ENCODE peak calls at places on chromosomes 16 and 17, in seven cellular contexts. J, S, W, A, N, C and G are unnamed samples.

GRCh38 chr17:76492250-76492988 is 8.8 kb downstream of the RHBDF2 start:
- DNase-seq in N (peak; percentile 73), S (no peak), C (no peak), J (no peak), W (no peak), A (no peak), G (peak; percentile 65)

GRCh38 chr16:84334058-84334457 is 34.3 kb upstream of the ATP2C2 start:
- DNase-seq in N (no peak), W (no peak), C (no peak), S (no peak), J (no peak), A (no peak), G (no peak)

GRCh38 chr16:17927015-17927414 is 409.5 kb downstream of the NPIPA8 start:
- DNase-seq in J (no peak), C (no peak), S (no peak), A (no peak), N (no peak), W (no peak), G (no peak)

GRCh38 chr17:42275527-42276358 is 448 bp downstream of the STAT5B start:
- DNase-seq in W (peak; percentile 64), S (no peak), J (peak; percentile 59), N (peak; percentile 50), A (no peak), C (no peak), G (peak; percentile 46)

GRCh38 chr16:81697321-81697885 is 81.7 kb upstream of the PLCG2 start:
- DNase-seq in A (peak; percentile 29), N (peak; percentile 80), W (peak; percentile 79), J (peak; percentile 68), S (peak; percentile 42), C (no peak), G (peak; percentile 72)

GRCh38 chr17:65920996-65921395 is 270.9 kb downstream of the CEP112 start:
- DNase-seq in W (no peak), A (no peak), S (no peak), N (no peak), C (no peak), J (no peak), G (no peak)

GRCh38 chr16:84421081-84421937 is 53.0 kb downstream of the ATP2C2 start:
- DNase-seq in S (no peak), A (no peak), C (no peak), W (no peak), J (no peak), N (no peak), G (no peak)

GRCh38 chr16:709651-710499 is 4.3 kb upstream of the FBXL16 start:
- DNase-seq in N (no peak), W (no peak), C (no peak), J (peak; percentile 85), S (no peak), A (peak; percentile 80), G (no peak)

GRCh38 chr17:81479175-81479574 is 33.4 kb downstream of the ACTG1 start:
- DNase-seq in C (no peak), A (no peak), N (no peak), S (no peak), J (no peak), W (no peak), G (no peak)

GRCh38 chr17:17182601-17183136 is 23.5 kb downstream of the PLD6 start:
- DNase-seq in S (no peak), W (no peak), N (no peak), A (no peak), J (no peak), C (no peak), G (no peak)

GRCh38 chr16:3012246-3012645 is 477 bp upstream of the CLDN9 start:
- DNase-seq in J (no peak), S (no peak), N (no peak), C (no peak), W (no peak), A (peak; percentile 59), G (no peak)

GRCh38 chr16:11094838-11095565 is 150.6 kb downstream of the CLEC16A start:
- DNase-seq in S (no peak), W (no peak), C (no peak), J (no peak), N (peak; percentile 66), A (no peak), G (no peak)

GRCh38 chr16:89422527-89422904 is 67.8 kb downstream of the ANKRD11 start:
- DNase-seq in C (no peak), A (no peak), J (peak; percentile 43), W (peak; percentile 75), S (no peak), N (peak; percentile 83), G (peak; percentile 79)

GRCh38 chr16:88920618-88921602 is 54.5 kb upstream of the PABPN1L start:
- DNase-seq in W (peak; percentile 91), S (peak; percentile 85), N (peak; percentile 88), A (no peak), J (peak; percentile 71), C (peak; percentile 66), G (peak; percentile 87)

GRCh38 chr17:55527520-55528118 is 16.4 kb upstream of the SMIM36 start:
- DNase-seq in A (peak; percentile 30), C (peak; percentile 40), N (peak; percentile 29), J (peak; percentile 75), W (peak; percentile 71), S (no peak), G (peak; percentile 36)

GRCh38 chr16:88762258-88762870 is 22.7 kb downstream of the PIEZO1 start:
- DNase-seq in C (no peak), S (no peak), N (no peak), A (no peak), W (no peak), J (no peak), G (no peak)

GRCh38 chr17:12282056-12282455 is 261.4 kb downstream of the MAP2K4 start:
- DNase-seq in J (peak; percentile 4), C (peak; percentile 12), S (no peak), A (no peak), W (peak; percentile 35), N (no peak), G (no peak)

GRCh38 chr17:19012171-19013080 is 7.9 kb upstream of the FAM83G start:
- DNase-seq in N (no peak), W (no peak), A (no peak), C (no peak), S (no peak), J (no peak), G (no peak)

GRCh38 chr17:49595980-49596379 is 20.3 kb downstream of the NXPH3 start:
- DNase-seq in C (no peak), A (no peak), J (peak; percentile 32), W (no peak), S (no peak), N (no peak), G (no peak)

GRCh38 chr17:60169921-60170817 is 20.4 kb downstream of the CA4 start:
- DNase-seq in J (peak; percentile 80), N (no peak), S (peak; percentile 67), A (no peak), C (peak; percentile 46), W (peak; percentile 94), G (no peak)

GRCh38 chr17:81607431-81607830 is 29.5 kb downstream of the NPLOC4 start:
- DNase-seq in W (no peak), S (no peak), J (no peak), N (no peak), C (no peak), A (no peak), G (no peak)

GRCh38 chr17:56596741-56597494 is 3.4 kb downstream of the NOG start:
- DNase-seq in S (no peak), N (no peak), J (no peak), A (peak; percentile 60), W (no peak), C (no peak), G (no peak)

GRCh38 chr17:1206016-1206787 is 26.4 kb upstream of the ABR start:
- DNase-seq in J (no peak), S (no peak), C (no peak), A (no peak), N (no peak), W (no peak), G (no peak)

GRCh38 chr17:56715613-56716357 is 117.9 kb downstream of the C17orf67 start:
- DNase-seq in J (peak; percentile 83), W (peak; percentile 74), N (peak; percentile 77), C (peak; percentile 64), A (peak; percentile 84), S (peak; percentile 66), G (peak; percentile 75)

GRCh38 chr16:5257462-5257861 is 159.9 kb upstream of the EEF2KMT start:
- DNase-seq in W (no peak), J (no peak), S (no peak), C (no peak), A (no peak), N (no peak), G (no peak)

GRCh38 chr17:38706625-38707298 is 1.7 kb downstream of the MLLT6 start:
- DNase-seq in W (no peak), J (no peak), S (no peak), C (no peak), A (peak; percentile 19), N (no peak), G (peak; percentile 43)

GRCh38 chr17:74785096-74785980 is 9.2 kb upstream of the NAT9 start:
- DNase-seq in S (no peak), A (no peak), C (no peak), N (no peak), J (no peak), W (no peak), G (no peak)

GRCh38 chr16:74726736-74727135 is 26.1 kb upstream of the MLKL start:
- DNase-seq in A (peak; percentile 35), C (no peak), N (no peak), W (no peak), S (no peak), J (no peak), G (no peak)
- TF ChIP-seq CTCF in A (peak; percentile 30), C (peak; percentile 18), N (no peak), W (peak; percentile 40), S (peak; percentile 16), J (peak; percentile 46), G (peak; percentile 50)

DNA sequence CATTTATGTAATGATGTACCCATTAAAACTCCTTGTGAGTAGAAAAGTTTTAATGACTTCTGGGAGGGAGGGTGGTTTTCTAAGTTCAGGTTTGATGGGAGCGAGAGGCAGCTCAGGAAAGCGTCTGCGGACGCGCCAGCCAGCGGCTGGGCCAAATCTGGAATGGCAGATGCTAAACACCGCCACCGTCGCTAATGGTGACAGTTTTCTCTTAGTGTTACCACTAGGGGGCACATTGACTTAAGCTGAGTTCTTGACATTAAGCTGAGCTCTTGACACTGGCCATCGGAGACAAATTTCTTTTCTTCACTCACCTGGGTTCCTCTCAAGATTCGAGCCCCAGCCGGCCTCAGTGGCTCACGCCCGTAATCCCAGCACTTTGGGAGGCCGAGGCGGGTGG is 6.7 kb downstream of the TRPV1 start:
- DNase-seq in J (peak; percentile 38), W (no peak), S (no peak), C (no peak), N (peak; percentile 70), A (peak; percentile 26), G (peak; percentile 66)
- TF ChIP-seq CTCF in J (peak; percentile 38), W (peak; percentile 24), S (peak; percentile 59), C (peak; percentile 16), N (peak; percentile 27), A (peak; percentile 45), G (peak; percentile 62)

GRCh38 chr16:14172200-14172805 is 101.2 kb downstream of the MRTFB start:
- DNase-seq in A (no peak), C (no peak), J (peak; percentile 84), S (no peak), W (no peak), N (no peak), G (no peak)
- TF ChIP-seq CTCF in A (no peak), C (no peak), J (no peak), S (no peak), W (no peak), N (no peak), G (no peak)

DNA sequence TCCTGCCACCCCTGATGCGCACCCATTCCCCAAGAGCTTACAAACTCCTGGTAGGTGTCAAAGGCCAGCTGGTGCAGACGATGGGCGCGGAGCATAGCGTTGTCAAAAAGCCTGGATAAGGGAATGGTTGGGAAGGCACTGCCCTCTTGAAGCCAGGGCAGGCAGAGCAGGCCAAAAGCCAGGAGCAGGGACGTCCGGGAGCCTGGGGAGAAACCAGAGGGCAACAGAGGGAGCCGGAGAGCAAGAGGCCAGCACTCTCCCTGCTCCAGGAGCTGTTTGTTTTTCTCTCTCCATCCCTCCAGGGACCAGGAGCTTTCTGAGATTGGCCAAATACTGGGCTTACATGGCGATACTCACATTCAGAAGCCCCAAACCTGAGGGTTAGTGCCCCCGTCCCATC is 334 bp downstream of the GH1 start:
- DNase-seq in C (no peak), A (no peak), N (no peak), J (no peak), W (no peak), S (no peak), G (no peak)
- TF ChIP-seq CTCF in C (no peak), A (no peak), N (no peak), J (no peak), W (no peak), S (no peak), G (no peak)